ENCODE peak calls at places on chromosomes 16 and 17, in six cellular contexts. H is Calu3, N is OCI-LY7, J is foreskin fibroblast, K is stomach, S is NB4. Z is an unnamed sample.

GRCh38 chr16:11118479-11118878 is 137.5 kb downstream of the SOCS1 start:
- DNase-seq in H (no peak), N (no peak), J (no peak), K (no peak), S (no peak), Z (no peak)

GRCh38 chr17:37276475-37276874 is 99.3 kb upstream of the C17orf78 start:
- DNase-seq in H (peak; percentile 42), N (no peak), J (no peak), K (no peak), S (no peak), Z (no peak)

GRCh38 chr16:87918866-87919680 is 17.3 kb downstream of the CA5A start:
- DNase-seq in H (no peak), N (no peak), J (peak; percentile 28), K (no peak), S (no peak), Z (no peak)

GRCh38 chr17:39634384-39634871 is 2.5 kb upstream of the STARD3 start:
- DNase-seq in H (no peak), N (peak; percentile 62), J (no peak), K (no peak), S (peak; percentile 65), Z (peak; percentile 68)

GRCh38 chr16:46789499-46790414 is 41.2 kb downstream of the C16orf87 start:
- DNase-seq in H (peak; percentile 84), N (peak; percentile 89), J (peak; percentile 61), K (peak; percentile 82), S (peak; percentile 86), Z (peak; percentile 80)

GRCh38 chr16:85613609-85614337 is 651 bp downstream of the GSE1 start:
- DNase-seq in H (peak; percentile 69), N (peak; percentile 61), J (no peak), K (peak; percentile 55), S (peak; percentile 92), Z (peak; percentile 93)

GRCh38 chr17:76497979-76498885 is 3.0 kb downstream of the RHBDF2 start:
- DNase-seq in H (no peak), N (no peak), J (peak; percentile 87), K (peak; percentile 81), S (no peak), Z (peak; percentile 68)

GRCh38 chr17:80257716-80258213 is 2.9 kb upstream of the RNF213 start:
- DNase-seq in H (no peak), N (no peak), J (no peak), K (no peak), S (no peak), Z (no peak)

GRCh38 chr16:25177831-25178688 is 38.7 kb upstream of the AQP8 start:
- DNase-seq in H (no peak), N (no peak), J (no peak), K (no peak), S (peak; percentile 88), Z (no peak)

GRCh38 chr16:68686905-68687304 is 41.8 kb downstream of the CDH3 start:
- DNase-seq in H (no peak), N (no peak), J (no peak), K (no peak), S (no peak), Z (no peak)

GRCh38 chr17:8176197-8176940 is at the start of gene TMEM107:
- DNase-seq in H (peak; percentile 76), N (peak; percentile 91), J (peak; percentile 78), K (peak; percentile 90), S (peak; percentile 88), Z (peak; percentile 96)
- TF ChIP-seq CTCF in H (no peak), N (no peak), J (no peak), K (no peak), S (no peak), Z (no peak)

DNA sequence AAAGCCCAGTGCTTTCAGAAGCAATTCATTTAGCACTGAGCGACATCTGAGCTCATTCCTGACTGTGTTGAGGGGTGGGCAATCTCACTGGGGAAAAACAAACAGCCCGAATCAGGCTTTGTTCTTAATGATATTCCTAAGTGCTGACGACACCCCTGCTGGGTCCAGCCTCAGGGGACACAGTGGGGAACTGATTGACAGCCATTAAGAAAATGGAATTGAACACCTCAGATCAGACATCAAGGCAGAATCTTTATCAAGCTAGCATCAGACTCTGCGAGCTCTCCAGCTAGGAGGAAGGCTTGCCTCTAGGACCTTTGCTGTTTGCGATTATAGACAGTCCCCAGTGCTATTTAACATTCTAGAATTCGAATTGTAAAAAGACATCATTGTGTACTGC is 22.6 kb upstream of the LYRM9 start:
- DNase-seq in H (no peak), N (no peak), J (no peak), K (no peak), S (no peak), Z (peak; percentile 65)
- TF ChIP-seq CTCF in H (no peak), N (no peak), J (no peak), K (no peak), S (no peak), Z (no peak)

GRCh38 chr16:51201604-51202003 is 50.5 kb upstream of the SALL1 start:
- DNase-seq in H (no peak), N (no peak), J (no peak), K (no peak), S (peak; percentile 8), Z (no peak)
- TF ChIP-seq CTCF in H (no peak), N (peak; percentile 42), J (no peak), K (no peak), S (peak; percentile 13), Z (peak; percentile 18)

DNA sequence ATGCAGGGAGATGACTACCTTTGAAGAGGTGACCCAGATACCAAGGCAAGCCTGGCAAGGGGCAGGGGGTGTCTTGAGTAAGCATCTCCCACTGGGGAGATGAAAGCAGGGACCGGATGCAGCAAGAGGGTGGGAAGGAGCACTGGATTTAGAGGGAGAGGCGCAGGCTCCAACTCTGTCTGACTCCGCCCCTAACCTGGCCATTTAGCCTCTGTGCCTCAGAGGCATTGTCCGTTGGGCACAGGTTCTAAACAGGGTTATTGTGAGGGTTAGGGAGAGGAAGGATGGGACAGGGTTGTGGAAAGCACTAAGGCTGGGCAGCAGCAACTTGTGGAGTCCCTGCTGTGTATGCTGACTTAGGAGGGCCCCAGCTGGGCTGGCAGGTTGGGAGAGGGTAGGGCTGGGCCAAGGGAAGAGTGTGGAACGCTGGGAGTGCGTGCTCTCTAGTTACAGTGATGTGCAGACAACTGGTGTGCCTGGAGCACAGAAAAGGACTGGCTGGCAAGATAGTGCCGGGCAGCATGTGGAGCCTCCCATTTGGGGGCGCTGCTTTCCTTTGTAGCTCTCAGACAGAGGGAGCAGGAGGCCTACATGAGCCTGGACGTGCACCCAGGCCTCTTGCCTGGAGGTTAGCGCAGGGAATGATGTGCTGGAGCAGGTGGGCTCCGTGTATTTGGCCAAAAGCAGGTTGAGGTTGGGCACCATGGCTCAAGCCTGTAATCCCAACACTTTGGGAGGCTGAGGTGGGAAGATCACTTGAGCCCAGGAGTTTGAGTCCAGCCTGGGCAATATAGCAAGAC is 26.2 kb downstream of the TBX2 start:
- DNase-seq in H (no peak), N (no peak), J (no peak), K (no peak), S (no peak), Z (peak; percentile 53)
- TF ChIP-seq CTCF in H (no peak), N (peak; percentile 31), J (peak; percentile 19), K (no peak), S (no peak), Z (peak; percentile 39)

GRCh38 chr16:4358831-4359561 is 7.9 kb upstream of the PAM16 start:
- DNase-seq in H (peak; percentile 87), N (peak; percentile 65), J (no peak), K (peak; percentile 76), S (peak; percentile 64), Z (peak; percentile 88)
- TF ChIP-seq CTCF in H (peak; percentile 100), N (peak; percentile 89), J (peak; percentile 94), K (peak; percentile 97), S (peak; percentile 78), Z (peak; percentile 99)

DNA sequence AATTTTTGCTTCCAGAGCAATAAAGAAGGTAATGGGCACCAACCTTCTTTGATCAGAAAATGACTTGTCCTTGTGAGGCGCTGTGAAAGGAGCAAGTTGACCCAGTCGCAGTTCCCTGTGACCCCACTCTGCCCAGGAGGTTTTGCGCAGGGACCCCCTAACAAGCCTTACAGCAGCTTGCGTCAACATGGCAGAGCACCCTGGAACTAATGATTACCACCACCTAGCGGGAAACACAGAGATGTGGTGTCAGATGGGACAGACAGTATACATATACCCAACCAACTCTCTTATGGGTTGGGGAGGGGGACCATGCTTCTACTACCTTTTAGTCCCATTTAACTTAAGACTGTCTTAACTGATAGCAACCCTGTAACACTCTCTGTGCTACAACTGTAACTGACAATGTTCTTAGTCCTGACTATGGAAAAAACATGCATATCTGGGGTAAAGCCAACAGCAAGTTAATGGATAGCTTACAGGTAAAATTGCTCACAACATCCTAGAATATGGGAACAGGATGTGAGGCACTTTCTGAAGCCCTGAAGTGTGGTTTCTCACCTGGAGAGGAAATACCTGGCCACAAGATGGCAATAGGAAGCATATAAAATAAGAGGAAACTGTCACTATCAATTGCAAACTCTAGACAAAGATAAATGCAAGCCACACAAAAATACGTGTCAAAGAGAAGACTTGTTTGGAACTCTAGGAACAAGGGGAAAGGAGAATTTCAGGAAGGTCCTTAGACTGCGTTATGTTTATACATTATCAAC is 3.0 kb downstream of the KARS1 start:
- DNase-seq in H (no peak), N (peak; percentile 35), J (no peak), K (no peak), S (no peak), Z (no peak)
- TF ChIP-seq CTCF in H (no peak), N (peak; percentile 66), J (no peak), K (no peak), S (no peak), Z (no peak)